ENCODE peak calls at places on chromosomes 7 and 10, in nine cellular contexts. L, Z, T, Y, D, A, S, J and C are unnamed samples.

GRCh38 chr7:28408105-28408973 is 4.0 kb upstream of the CREB5 start:
- DNase-seq in L (peak), Z (no peak), T (peak), Y (peak), D (no peak), A (no peak), S (no peak), J (peak), C (no peak)

GRCh38 chr10:78552261-78552811 is 516.4 kb upstream of the ZMIZ1 start:
- DNase-seq in L (no peak), Z (peak), T (peak), Y (no peak), D (no peak), A (no peak), S (no peak), J (no peak), C (no peak)

GRCh38 chr10:5841965-5842364 is 28.7 kb upstream of the GDI2 start:
- DNase-seq in L (no peak), Z (no peak), T (no peak), Y (no peak), D (no peak), A (no peak), S (no peak), J (no peak), C (no peak)

GRCh38 chr10:6140141-6140841 is 51.5 kb downstream of the RBM17 start:
- DNase-seq in L (peak), Z (no peak), T (no peak), Y (no peak), D (no peak), A (no peak), S (no peak), J (no peak), C (peak)

GRCh38 chr10:101063162-101063525 is 1.4 kb downstream of the KAZALD1 start:
- DNase-seq in L (no peak), Z (no peak), T (no peak), Y (no peak), D (no peak), A (no peak), S (no peak), J (peak), C (no peak)

GRCh38 chr7:123154231-123154860 is 45.4 kb downstream of the SLC13A1 start:
- DNase-seq in L (peak), Z (peak), T (peak), Y (peak), D (peak), A (peak), S (peak), J (peak), C (peak)

GRCh38 chr7:127922661-127923060 is 108.6 kb downstream of the LRRC4 start:
- DNase-seq in L (no peak), Z (peak), T (no peak), Y (no peak), D (no peak), A (no peak), S (no peak), J (no peak), C (no peak)

GRCh38 chr7:361680-362415 is 71.9 kb downstream of the FOXL3 start:
- DNase-seq in L (no peak), Z (no peak), T (no peak), Y (no peak), D (no peak), A (no peak), S (no peak), J (no peak), C (no peak)

GRCh38 chr7:112009081-112009480 is 197.1 kb downstream of the DOCK4 start:
- DNase-seq in L (no peak), Z (peak), T (no peak), Y (no peak), D (no peak), A (peak), S (no peak), J (no peak), C (peak)

GRCh38 chr7:50834136-50834535 is 51.4 kb upstream of the GRB10 start:
- DNase-seq in L (no peak), Z (no peak), T (no peak), Y (no peak), D (no peak), A (no peak), S (no peak), J (no peak), C (no peak)

GRCh38 chr10:725786-726185 is 36.3 kb upstream of the DIP2C start:
- DNase-seq in L (no peak), Z (peak), T (no peak), Y (no peak), D (no peak), A (no peak), S (no peak), J (no peak), C (no peak)

GRCh38 chr10:62037166-62037831 is 135.8 kb downstream of the ARID5B start:
- DNase-seq in L (no peak), Z (peak), T (no peak), Y (no peak), D (no peak), A (peak), S (no peak), J (no peak), C (no peak)

GRCh38 chr10:3500408-3500856 is 284.6 kb downstream of the KLF6 start:
- DNase-seq in L (peak), Z (peak), T (peak), Y (peak), D (no peak), A (peak), S (no peak), J (peak), C (no peak)

GRCh38 chr7:134552105-134552504 is 3.2 kb downstream of the AKR1B15 start:
- DNase-seq in L (peak), Z (no peak), T (no peak), Y (no peak), D (no peak), A (peak), S (no peak), J (peak), C (no peak)

GRCh38 chr7:21167942-21168341 is 259.9 kb upstream of the SP4 start:
- DNase-seq in L (no peak), Z (no peak), T (no peak), Y (no peak), D (no peak), A (no peak), S (no peak), J (no peak), C (no peak)

GRCh38 chr7:13155188-13155587 is 467.8 kb downstream of the ARL4A start:
- DNase-seq in L (no peak), Z (no peak), T (no peak), Y (no peak), D (no peak), A (no peak), S (no peak), J (no peak), C (no peak)

GRCh38 chr7:36036590-36036989 is 116.5 kb upstream of the EEPD1 start:
- DNase-seq in L (no peak), Z (no peak), T (no peak), Y (no peak), D (no peak), A (no peak), S (no peak), J (no peak), C (no peak)

GRCh38 chr10:105140600-105140999 is 499.5 kb downstream of the SORCS3 start:
- DNase-seq in L (no peak), Z (no peak), T (no peak), Y (no peak), D (no peak), A (no peak), S (no peak), J (no peak), C (no peak)

GRCh38 chr10:46273506-46274477 is 13.0 kb upstream of the ANTXRL start:
- DNase-seq in L (peak), Z (no peak), T (no peak), Y (no peak), D (no peak), A (no peak), S (peak), J (peak), C (no peak)

GRCh38 chr7:36044096-36044892 is 108.8 kb upstream of the EEPD1 start:
- DNase-seq in L (no peak), Z (no peak), T (no peak), Y (no peak), D (no peak), A (no peak), S (no peak), J (no peak), C (no peak)

GRCh38 chr7:70419816-70420215 is 712.1 kb upstream of the GALNT17 start:
- DNase-seq in L (no peak), Z (no peak), T (no peak), Y (no peak), D (no peak), A (no peak), S (no peak), J (no peak), C (no peak)

GRCh38 chr7:1914321-1914720 is 244.2 kb downstream of the ELFN1 start:
- DNase-seq in L (no peak), Z (no peak), T (no peak), Y (no peak), D (no peak), A (peak), S (no peak), J (no peak), C (no peak)
- TF ChIP-seq CTCF in L (no peak), Z (no peak), T (no peak), Y (no peak), D (no peak), A (no peak), S (no peak), J (no peak), C (no peak)

GRCh38 chr7:133139350-133139749 is 57.5 kb upstream of the CHCHD3 start:
- DNase-seq in L (peak), Z (peak), T (no peak), Y (no peak), D (peak), A (peak), S (peak), J (peak), C (peak)
- TF ChIP-seq CTCF in L (peak), Z (peak), T (no peak), Y (no peak), D (peak), A (peak), S (peak), J (peak), C (peak)

GRCh38 chr7:81725003-81725402 is 44.8 kb downstream of the HGF start:
- DNase-seq in L (no peak), Z (peak), T (no peak), Y (no peak), D (no peak), A (peak), S (no peak), J (no peak), C (no peak)
- TF ChIP-seq CTCF in L (no peak), Z (no peak), T (no peak), Y (no peak), D (no peak), A (no peak), S (no peak), J (no peak), C (no peak)

DNA sequence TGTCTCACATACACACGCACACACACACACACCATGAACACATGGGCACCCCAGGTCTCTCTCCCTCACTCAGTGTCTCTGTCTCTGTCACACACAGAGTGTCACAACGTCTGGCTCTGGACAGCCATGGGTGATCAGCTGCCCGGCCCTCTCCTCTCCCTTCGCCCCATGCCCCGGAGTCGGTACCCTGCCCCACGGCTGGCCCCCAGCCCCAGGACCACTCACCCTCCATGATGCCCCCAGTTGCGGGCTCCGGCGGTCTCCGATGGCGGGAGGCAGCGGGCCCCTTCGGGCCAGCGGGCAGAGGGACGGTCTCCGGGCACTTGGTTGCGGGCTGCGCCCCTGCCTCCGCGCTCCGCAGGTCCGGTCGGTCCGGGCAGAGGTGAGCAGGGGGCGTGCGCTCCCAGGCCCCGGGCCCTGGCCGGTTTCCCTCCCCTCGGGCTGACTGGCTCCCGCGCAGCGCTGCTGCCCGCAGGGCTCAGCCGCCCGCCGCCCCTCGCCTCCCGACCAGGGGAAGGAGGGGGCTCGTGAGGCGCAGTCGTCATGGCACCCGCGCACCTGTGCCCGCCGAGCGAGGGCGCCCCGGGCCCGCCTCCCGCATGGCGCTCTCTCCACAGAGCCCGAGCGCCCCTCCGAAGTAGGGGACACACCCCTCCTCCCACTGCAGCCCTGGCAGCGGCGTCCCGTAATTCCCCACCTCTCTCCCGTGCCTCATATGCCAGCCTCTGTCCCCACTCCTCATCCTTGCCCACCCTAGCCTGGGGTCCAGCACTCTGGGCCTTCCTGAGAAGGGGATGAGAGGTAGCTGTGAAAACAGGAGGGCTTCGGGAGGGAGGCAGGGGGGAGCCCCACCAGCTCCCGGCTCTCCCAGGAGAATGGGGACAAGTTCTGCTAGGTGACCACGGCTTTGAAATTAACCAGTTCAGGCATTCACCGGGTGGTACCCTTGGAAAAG is at the start of gene NPFFR1:
- DNase-seq in L (peak), Z (no peak), T (no peak), Y (peak), D (no peak), A (no peak), S (peak), J (peak), C (no peak)
- TF ChIP-seq CTCF in L (peak), Z (no peak), T (no peak), Y (no peak), D (no peak), A (no peak), S (no peak), J (no peak), C (no peak)

DNA sequence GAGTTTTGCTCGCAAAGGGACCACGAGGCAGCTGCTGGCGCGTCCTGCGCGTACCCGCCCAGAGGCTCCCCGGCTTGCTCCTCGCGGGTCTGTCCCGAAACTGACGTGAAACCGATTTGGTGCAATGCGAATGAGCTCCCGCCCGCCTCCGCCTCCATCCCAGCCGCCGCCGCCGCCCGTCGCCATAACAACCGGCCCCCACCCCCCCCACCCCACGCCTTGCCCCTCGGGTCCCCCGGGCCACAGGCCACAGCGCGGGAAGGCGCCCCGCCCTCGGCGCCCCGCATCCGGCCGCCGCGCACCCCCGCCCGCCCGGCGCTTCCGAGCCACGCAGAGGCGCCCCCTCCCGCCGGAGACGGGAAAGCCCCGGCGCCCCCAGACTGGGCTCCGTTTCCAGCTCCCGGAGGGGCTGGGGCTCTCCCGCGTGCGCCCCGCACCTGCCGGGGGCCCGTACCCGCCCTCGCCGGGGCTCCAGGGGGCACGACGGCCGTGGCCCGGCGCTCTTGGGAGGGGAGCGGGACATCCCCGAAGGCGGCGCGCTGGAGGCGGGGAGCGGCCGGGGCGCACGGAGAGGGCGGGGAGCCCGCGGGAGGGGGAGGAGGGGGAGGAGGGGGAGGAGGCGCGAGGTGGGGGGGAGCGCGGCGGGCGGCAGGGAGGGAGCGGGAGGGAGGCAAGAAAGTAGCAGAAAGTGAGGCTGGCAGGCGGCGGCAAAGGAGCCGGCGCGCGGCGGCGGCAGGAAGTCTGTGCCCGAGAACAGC is at the start of gene CAMK1D:
- DNase-seq in L (peak), Z (peak), T (peak), Y (no peak), D (no peak), A (peak), S (peak), J (peak), C (peak)
- TF ChIP-seq CTCF in L (peak), Z (no peak), T (no peak), Y (no peak), D (no peak), A (no peak), S (peak), J (no peak), C (peak)